ENCODE peak calls at places on chromosome 13, in four cellular contexts. O is GM23338, R is WERI-Rb-1, K is psoas muscle. A is an unnamed sample.
A peak's percentile ranks its signal among the peaks of the same experiment; 100 is the strongest.

GRCh38 chr13:101308247-101309013 is 107.9 kb downstream of the NALCN start:
- DNase-seq in O (no peak), R (no peak), K (no peak), A (no peak)

GRCh38 chr13:45413826-45414312 is 4.3 kb downstream of the SLC25A30 start:
- DNase-seq in O (no peak), R (no peak), K (no peak), A (no peak)

GRCh38 chr13:99218545-99218944 is 17.9 kb downstream of the UBAC2 start:
- DNase-seq in O (no peak), R (no peak), K (peak; percentile 46), A (no peak)

GRCh38 chr13:37127706-37128241 is 22.3 kb upstream of the CSNK1A1L start:
- DNase-seq in O (no peak), R (no peak), K (no peak), A (no peak)

GRCh38 chr13:35994131-35994966 is 136.8 kb downstream of the DCLK1 start:
- DNase-seq in O (no peak), R (no peak), K (peak; percentile 56), A (no peak)

GRCh38 chr13:79393564-79394249 is 12.3 kb downstream of the RBM26 start:
- DNase-seq in O (no peak), R (no peak), K (no peak), A (no peak)

GRCh38 chr13:74191036-74191809 is 57.0 kb upstream of the KLF12 start:
- DNase-seq in O (no peak), R (no peak), K (no peak), A (no peak)

GRCh38 chr13:50919291-50919690 is 9.7 kb downstream of the RNASEH2B start:
- DNase-seq in O (no peak), R (no peak), K (no peak), A (no peak)

GRCh38 chr13:23618341-23618740 is 48.1 kb downstream of the TNFRSF19 start:
- DNase-seq in O (peak; percentile 30), R (no peak), K (no peak), A (no peak)

GRCh38 chr13:39215971-39216370 is 177.7 kb downstream of the NHLRC3 start:
- DNase-seq in O (no peak), R (no peak), K (no peak), A (no peak)

DNA sequence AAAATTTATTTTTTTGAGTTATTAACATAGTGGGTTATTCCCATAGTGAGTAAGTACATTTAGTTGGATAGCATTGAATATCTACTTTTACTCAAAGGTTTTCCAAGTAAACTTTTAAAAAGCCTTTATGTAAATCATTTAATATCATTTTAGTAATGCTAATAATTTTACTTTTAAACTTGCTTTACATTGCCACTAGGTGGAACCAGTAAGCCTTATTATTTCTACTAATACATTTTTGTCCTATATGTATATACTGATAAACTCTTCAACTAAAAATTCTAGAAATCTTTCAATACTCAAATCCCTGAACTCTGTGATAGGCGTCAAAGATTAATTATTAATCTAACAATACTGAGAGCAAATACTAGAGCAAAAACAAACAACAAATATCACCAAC is 1709.2 kb upstream of the PCDH20 start:
- DNase-seq in O (peak; percentile 34), R (no peak), K (no peak), A (no peak)
- H3K27me3 ChIP-seq in O (no peaks in the 10 kb centered on the region), R (no peaks in the 10 kb centered on the region), K (no peaks in the 10 kb centered on the region), A (no peaks in the 10 kb centered on the region)

DNA sequence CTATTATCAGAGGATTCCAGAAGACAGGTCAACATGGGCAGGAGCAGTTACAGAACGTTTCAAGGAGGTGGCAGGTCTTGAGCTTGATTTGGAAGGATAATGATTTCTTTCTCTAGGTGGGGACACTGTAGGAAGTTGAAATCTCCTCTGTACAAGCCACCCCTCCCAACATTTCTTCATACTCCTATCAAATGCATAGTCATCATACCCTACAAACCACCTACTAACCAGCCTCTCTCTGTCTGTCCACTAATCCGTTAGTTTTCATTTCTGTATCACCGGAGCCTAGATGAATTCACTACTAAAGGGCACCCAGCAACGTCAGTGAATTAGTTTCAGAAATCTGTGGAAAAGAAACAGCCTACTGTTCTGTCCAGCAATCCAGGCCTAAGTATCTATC is 1.3 kb downstream of the ATP7B start:
- DNase-seq in O (no peak), R (no peak), K (no peak), A (no peak)
- H3K4me3 ChIP-seq in O (peak overlapping the region; percentile 86), R (no peak overlapping the region), K (peak overlapping the region; percentile 80), A (no peak overlapping the region)

GRCh38 chr13:29511439-29511814 is 84.1 kb downstream of the SLC7A1 start:
- DNase-seq in O (no peak), R (no peak), K (no peak), A (no peak)

GRCh38 chr13:29510698-29511438 is 84.6 kb downstream of the SLC7A1 start:
- DNase-seq in O (no peak), R (no peak), K (no peak), A (no peak)

GRCh38 chr13:29513002-29513980 is 82.2 kb downstream of the SLC7A1 start:
- DNase-seq in O (no peak), R (no peak), K (no peak), A (no peak)

GRCh38 chr13:29509999-29510586 is 85.4 kb downstream of the SLC7A1 start:
- DNase-seq in O (no peak), R (no peak), K (no peak), A (no peak)

DNA sequence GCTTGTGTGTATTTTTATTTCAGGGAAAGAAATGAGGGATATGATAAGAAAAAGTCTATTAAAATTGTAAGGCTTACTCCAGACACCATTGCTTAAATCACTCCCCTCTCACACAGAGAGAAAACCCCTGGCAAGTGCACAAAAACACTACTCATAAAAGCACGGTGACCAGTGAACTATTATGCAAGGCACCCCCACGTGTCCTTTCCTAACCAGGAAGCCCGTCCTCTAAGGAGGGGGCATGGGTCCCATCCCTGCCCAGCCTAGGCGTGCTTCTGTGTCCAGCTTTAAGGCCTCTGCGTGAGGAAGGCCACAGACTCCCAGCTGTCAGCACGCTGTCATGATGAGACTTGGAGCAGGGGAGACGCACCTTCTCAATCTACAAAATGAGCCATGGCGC is 83.5 kb downstream of the SLC7A1 start:
- DNase-seq in O (no peak), R (no peak), K (no peak), A (no peak)
- H3K36me3 ChIP-seq in O (peaks cover 8% of the 10 kb centered on the region), R (no peaks in the 10 kb centered on the region), K (no peaks in the 10 kb centered on the region), A (peaks cover 24% of the 10 kb centered on the region)

DNA sequence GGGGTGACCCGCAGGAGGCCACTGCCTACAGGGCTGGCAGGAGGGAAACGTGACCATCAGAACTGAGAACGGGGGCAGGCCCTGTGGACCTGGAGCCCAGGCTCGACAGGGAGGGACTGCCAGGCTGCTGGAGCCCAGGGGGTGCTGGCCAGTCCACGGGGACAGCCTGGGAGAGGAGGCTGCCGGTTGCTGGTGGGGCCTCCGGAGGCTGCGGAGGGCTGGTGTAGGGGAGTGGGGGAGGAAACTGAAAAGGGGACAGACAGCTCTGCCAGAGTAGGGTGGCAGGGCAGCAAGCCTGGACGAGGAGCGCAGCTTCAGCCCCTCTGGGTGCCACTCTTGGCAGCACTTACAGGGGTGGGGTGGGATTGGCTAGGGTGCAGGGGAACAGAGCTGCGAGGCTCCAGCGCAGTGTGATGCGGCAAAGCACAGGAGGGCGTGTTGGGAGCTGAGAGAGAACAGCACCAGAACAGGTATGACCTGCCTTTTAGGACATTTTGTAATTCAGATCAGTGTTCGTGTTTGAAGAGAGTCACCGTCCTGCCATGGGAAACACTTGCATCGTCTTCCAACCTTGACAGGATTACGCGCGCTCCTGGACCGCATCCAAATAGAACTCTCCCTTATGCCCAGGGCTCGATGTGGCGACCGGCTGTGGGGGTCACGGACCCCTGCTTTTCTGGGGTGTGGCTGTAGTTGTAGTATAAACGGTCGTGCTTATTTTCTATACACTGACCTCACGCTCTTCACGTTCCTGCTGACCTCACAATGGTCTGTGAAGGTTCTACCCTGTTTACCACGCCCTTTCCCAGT is 19.9 kb upstream of the ARHGEF7 start:
- DNase-seq in O (no peak), R (no peak), K (no peak), A (peak; percentile 43)
- H3K27me3 ChIP-seq in O (no peaks in the 10 kb centered on the region), R (peaks cover 100% of the 10 kb centered on the region), K (no peaks in the 10 kb centered on the region), A (no peaks in the 10 kb centered on the region)

GRCh38 chr13:60167121-60167520 is 3.4 kb upstream of the DIAPH3 start:
- DNase-seq in O (no peak), R (no peak), K (no peak), A (no peak)

GRCh38 chr13:60163525-60164471 is at the start of gene DIAPH3:
- DNase-seq in O (peak; percentile 99), R (peak; percentile 90), K (peak; percentile 96), A (peak; percentile 92)

GRCh38 chr13:60164490-60164889 is 762 bp upstream of the DIAPH3 start:
- DNase-seq in O (peak; percentile 79), R (no peak), K (no peak), A (peak; percentile 16)

GRCh38 chr13:60162096-60162495 is 1.6 kb downstream of the DIAPH3 start:
- DNase-seq in O (no peak), R (no peak), K (no peak), A (no peak)

DNA sequence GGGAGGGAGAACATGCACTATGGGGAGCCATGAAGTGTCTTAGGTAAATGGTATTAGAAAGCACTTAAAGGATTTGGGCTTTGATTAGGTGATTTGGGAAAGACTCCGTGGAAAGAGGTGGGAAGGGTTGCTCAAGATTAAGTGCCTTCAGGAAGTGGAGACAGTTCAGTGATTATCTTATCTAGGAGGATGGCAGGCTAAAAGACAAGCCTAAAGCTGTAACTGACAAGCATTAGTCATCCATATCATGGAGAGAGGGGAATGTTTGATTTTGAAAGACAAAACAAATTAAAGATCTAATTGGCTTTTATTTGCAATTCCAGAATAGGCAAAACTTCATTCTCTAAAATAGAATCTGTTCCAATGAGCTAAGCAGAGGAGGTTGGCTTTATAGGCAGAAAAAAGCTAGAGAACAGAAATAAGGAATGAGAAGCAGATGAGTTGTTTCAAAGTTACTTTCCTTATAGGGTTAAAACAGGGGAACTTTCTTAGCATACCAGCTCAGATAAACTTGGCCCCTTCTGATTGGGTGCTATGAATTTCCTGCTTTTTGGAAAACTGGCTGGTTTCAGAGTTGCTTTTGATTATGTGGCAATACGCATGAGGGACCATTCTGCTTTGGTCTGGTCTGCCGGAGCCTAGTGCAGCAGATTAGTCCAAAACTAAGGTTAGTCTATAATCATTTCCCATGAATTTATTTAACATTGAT is 1.8 kb upstream of the DIAPH3 start:
- DNase-seq in O (no peak), R (peak; percentile 12), K (no peak), A (no peak)
- H3K4me3 ChIP-seq in O (peak overlapping the region; percentile 76), R (no peak overlapping the region), K (peak overlapping the region; percentile 73), A (no peak overlapping the region)

GRCh38 chr13:30648522-30649012 is 30.8 kb downstream of the USPL1 start:
- DNase-seq in O (no peak), R (no peak), K (no peak), A (no peak)
- H3K36me3 ChIP-seq in O (peaks cover 39% of the 10 kb centered on the region), R (peaks cover 3% of the 10 kb centered on the region), K (peaks cover 10% of the 10 kb centered on the region), A (peaks cover 11% of the 10 kb centered on the region)

DNA sequence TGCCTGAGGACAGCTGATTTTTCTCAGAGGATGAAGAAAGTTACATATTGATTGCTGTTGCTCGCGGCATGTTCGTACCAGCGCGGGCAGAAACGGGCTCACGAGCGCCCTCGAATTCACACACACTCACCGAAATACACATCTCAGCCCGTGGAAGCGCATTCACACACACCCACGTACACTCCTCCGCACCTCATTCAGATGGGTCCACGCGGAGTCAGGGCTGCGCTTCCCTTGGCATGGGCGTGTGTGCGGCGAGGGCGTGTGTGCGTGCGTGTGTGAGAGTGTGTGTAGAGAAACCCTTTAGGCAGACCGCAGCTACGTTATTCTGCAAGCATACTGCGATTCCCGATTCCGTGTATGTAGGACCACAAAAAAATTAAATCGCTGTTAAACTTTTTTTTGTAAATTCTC is 2.1 kb upstream of the PCDH17 start:
- DNase-seq in O (peak; percentile 11), R (no peak), K (no peak), A (peak; percentile 25)
- H3K27me3 ChIP-seq in O (peaks cover 66% of the 10 kb centered on the region), R (peaks cover 7% of the 10 kb centered on the region), K (no peaks in the 10 kb centered on the region), A (peaks cover 64% of the 10 kb centered on the region)

DNA sequence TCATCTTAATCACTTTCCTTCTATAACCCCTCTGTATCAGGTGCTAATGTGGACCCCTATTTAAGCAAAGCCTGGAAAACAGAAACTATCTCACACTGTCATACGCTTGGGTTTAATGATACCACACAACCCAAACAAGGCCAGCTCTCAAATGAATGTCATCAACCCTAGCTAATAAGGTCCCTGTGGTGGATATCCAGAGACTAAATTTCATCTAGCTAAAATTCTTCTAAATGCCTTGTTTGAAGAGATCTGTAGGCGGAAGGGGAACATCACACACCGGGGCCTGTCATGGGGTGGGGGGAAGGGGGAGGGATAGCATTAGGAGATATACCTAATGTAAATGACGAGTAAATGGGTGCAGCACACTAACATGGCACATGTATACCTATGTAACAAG is 95.5 kb downstream of the FOXO1 start:
- DNase-seq in O (no peak), R (no peak), K (no peak), A (no peak)
- H3K4me3 ChIP-seq in O (no peak overlapping the region), R (no peak overlapping the region), K (no peak overlapping the region), A (no peak overlapping the region)

A was measured in H7.